ENCODE peak calls at places on chromosomes 2 and 18, in five cellular contexts. Q is ovary, U is K562, E is stomach, C is A549. N is an unnamed sample.

GRCh38 chr2:240434728-240435456 is 571 bp upstream of the GPC1 start:
- DNase-seq in C (peak; percentile 91), Q (peak; percentile 98), E (peak; percentile 93), U (peak; percentile 92), N (peak; percentile 89)

GRCh38 chr2:70596739-70597138 is 43.1 kb upstream of the TGFA start:
- DNase-seq in Q (no peak), E (no peak), C (no peak), U (no peak), N (no peak)

GRCh38 chr2:59312022-59312421 is 1070.9 kb upstream of the FANCL start:
- DNase-seq in U (no peak), E (no peak), Q (no peak), C (no peak), N (no peak)

GRCh38 chr18:75464356-75464755 is 36.9 kb upstream of the SMIM21 start:
- DNase-seq in C (no peak), Q (no peak), E (no peak), U (no peak), N (no peak)

GRCh38 chr2:162014751-162015150 is 59.3 kb downstream of the DPP4 start:
- DNase-seq in C (no peak), E (no peak), U (no peak), Q (no peak), N (no peak)

GRCh38 chr2:240377366-240377765 is 58.1 kb upstream of the GPC1 start:
- DNase-seq in Q (no peak), U (no peak), C (no peak), E (no peak), N (no peak)

GRCh38 chr2:171652411-171652775 is 34.9 kb upstream of the DYNC1I2 start:
- DNase-seq in U (no peak), E (no peak), C (no peak), Q (no peak), N (no peak)

GRCh38 chr18:50194623-50195532 is at the start of gene MYO5B:
- DNase-seq in C (peak; percentile 13), Q (no peak), E (peak; percentile 91), U (peak; percentile 81), N (no peak)

GRCh38 chr2:240922982-240923537 is 16.9 kb downstream of the CROCC2 start:
- DNase-seq in Q (peak; percentile 12), E (peak; percentile 18), C (no peak), U (no peak), N (no peak)

GRCh38 chr2:233817305-233817980 is 36.9 kb downstream of the HJURP start:
- DNase-seq in U (no peak), C (no peak), Q (no peak), E (peak; percentile 20), N (no peak)

DNA sequence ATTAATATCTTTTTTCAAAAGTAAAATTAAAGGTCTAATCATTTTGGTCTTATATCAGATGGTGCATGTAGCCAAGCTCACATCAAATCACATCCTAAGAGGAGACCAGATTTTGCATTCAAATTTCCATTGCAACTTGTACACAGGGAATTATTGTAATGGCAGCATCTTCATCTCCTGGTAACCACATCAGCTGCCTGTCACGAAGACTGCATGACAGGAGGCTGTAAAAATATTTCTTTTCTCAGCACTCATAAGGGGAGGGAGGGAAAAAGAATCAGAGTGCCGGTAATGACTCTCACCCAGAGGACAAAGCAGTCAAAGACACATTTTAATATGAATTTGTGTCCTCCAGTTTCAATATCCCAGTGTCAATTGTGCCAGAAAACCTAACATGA is 216.7 kb downstream of the TMEM163 start:
- DNase-seq in C (no peak), Q (no peak), U (no peak), E (no peak), N (no peak)
- TF ChIP-seq EP300 in C (no peak), Q (no peak), U (no peak), E (no peak), N (no peak)

GRCh38 chr2:36528274-36528673 is 69.7 kb downstream of the FEZ2 start:
- DNase-seq in Q (no peak), E (no peak), U (no peak), C (no peak), N (no peak)

GRCh38 chr2:36530178-36530982 is 67.6 kb downstream of the FEZ2 start:
- DNase-seq in C (no peak), U (no peak), Q (no peak), E (no peak), N (no peak)

GRCh38 chr2:36534275-36534799 is 63.6 kb downstream of the FEZ2 start:
- DNase-seq in E (no peak), C (no peak), U (no peak), Q (no peak), N (no peak)

GRCh38 chr2:36528761-36529392 is 69.1 kb downstream of the FEZ2 start:
- DNase-seq in Q (no peak), E (no peak), U (no peak), C (no peak), N (no peak)

DNA sequence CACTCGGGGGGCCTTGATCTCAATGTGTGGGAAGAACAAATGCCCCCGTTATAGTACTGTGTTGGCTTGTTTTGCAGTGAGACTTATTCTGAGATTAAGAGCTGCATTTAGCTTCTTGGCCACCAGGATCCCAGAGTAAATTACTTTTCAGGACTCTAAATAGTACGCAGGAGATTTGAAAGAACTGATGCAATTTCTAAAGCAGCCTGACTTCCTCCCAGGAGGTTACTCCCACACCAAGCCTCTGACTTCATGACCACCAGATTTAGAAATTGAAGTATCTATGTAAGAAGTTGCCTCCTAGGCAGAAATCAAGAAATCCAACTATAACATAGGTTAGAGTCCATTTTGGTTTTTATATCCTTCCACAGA is 67.0 kb downstream of the FEZ2 start:
- DNase-seq in Q (no peak), C (no peak), E (no peak), U (no peak), N (no peak)
- TF ChIP-seq CTCF in Q (no peak), C (no peak), E (no peak), U (no peak), N (peak; percentile 10)

DNA sequence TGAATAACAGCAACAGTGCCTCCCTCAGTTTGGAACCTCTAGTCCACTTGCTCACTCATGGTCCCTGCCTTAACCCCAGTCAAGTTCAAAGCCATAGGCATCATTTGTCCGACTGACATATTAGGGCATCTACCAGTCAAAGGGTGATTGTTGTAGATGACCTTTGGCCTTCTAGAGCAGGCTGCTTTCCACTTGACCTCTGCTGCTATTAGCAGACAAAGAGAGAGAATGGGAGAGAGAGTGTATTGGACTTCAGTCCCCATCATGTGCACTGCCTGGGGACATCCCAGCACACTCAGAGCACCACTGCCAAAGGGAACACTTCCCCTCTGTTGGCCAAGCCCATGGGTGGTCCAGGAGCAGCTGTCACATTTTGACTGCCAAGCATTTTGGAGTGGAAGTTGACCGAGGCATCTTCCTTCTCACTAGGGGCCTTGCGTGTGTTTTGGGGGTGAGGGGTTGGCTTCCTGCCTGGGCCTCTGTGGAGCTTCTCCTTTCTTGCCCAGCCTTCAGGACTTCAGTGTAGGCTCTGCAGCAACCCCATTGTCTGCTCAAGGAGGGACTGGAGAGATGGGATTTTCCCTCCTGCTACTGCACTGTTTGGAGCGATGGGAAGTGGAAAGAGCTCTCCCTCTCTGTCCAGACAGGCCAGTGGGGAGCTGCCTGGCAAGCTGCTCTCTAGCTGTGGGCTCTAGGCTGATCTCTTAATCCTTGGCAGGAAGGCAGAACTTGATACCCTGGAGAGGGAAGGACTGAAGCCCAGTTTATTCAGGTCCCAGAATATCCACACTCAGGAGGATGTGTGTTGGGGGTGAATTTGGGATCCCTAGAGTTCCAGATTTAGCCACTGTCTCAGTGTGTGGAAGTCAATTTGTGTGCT is 68.1 kb downstream of the TMEM247 start:
- DNase-seq in U (no peak), Q (no peak), C (no peak), E (no peak), N (peak; percentile 54)
- TF ChIP-seq EP300 in U (no peak), Q (no peak), C (no peak), E (no peak), N (no peak)

GRCh38 chr2:28413152-28413895 is 20.7 kb downstream of the FOSL2 start:
- DNase-seq in U (peak; percentile 19), C (no peak), E (no peak), Q (no peak), N (no peak)
- TF ChIP-seq CTCF in U (no peak), C (no peak), E (no peak), Q (peak; percentile 7), N (no peak)

DNA sequence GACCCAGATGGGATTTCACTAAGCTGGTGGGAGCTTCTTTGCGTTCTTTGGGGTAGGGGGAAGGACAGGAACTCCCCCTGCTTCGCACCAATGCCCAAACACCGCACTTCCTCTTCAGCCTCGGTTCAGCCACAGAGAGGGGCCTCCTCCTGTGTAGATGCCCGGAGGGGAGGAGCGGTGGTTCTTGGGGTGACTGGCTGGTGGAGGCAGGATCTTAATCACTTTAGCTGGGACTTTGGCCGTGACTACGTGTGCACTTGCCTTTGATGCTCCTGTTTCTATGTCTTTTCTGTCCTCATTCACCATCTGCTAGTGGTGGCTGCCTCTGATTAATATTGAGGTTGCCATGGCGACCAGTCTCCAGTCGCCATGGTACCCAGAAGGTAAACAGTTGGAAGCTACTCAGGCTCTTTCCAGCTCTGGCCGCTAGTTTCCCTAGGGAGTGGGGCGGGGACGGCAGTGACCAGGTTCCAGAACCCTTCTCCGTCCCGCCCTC is 1.9 kb downstream of the CNGA3 start:
- DNase-seq in Q (no peak), U (no peak), C (no peak), E (no peak), N (no peak)
- TF ChIP-seq EP300 in Q (no peak), U (no peak), C (no peak), E (no peak), N (no peak)

GRCh38 chr2:237480988-237481387 is 6.1 kb upstream of the MLPH start:
- DNase-seq in E (no peak), U (no peak), Q (no peak), C (no peak), N (no peak)

GRCh38 chr2:237482485-237482884 is 4.6 kb upstream of the MLPH start:
- DNase-seq in U (no peak), E (peak; percentile 91), C (no peak), Q (peak; percentile 84), N (peak; percentile 87)

GRCh38 chr2:237485304-237485703 is 1.7 kb upstream of the MLPH start:
- DNase-seq in U (no peak), Q (no peak), C (no peak), E (no peak), N (no peak)

GRCh38 chr2:237485844-237486243 is 1.2 kb upstream of the MLPH start:
- DNase-seq in Q (no peak), C (no peak), U (no peak), E (no peak), N (no peak)

DNA sequence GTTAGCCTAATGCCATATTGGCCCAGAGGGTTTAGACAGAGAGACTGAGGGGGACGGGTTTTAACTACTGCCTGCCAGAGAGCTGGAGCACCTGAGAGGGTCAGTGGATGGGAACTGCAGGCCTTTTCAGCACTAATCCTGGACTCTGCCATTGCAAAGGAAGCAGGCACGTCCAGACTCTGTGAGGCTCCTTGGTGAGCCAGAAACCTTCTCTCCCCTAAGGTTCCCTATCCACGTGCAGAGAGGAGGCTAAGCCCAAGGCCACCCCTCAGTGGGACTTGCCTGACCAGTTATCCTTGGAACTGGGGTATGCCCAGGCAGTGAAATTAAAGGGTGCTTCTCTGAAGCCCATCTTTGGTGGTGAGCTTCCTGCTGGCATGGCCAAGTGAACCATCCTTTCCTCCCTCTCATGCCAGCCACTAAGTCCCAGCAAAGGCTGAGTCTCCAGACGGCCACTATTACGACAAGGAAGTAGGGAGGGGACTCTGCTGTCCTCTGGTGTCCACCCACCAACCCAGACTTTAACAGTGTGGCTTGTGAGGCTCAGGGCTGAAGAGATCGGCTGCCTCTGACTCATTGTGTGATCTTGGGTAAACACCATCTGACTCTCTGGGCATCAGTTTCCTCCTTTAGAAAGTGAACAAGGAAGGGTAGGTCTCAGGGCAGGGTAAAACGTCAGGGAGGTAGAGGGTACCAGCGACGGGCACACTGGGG is 3.9 kb upstream of the MLPH start:
- DNase-seq in E (peak; percentile 74), Q (no peak), U (no peak), C (peak; percentile 58), N (no peak)
- TF ChIP-seq CTCF in E (no peak), Q (no peak), U (no peak), C (no peak), N (no peak)

GRCh38 chr2:76170856-76171255 is 460.1 kb upstream of the GCFC2 start:
- DNase-seq in E (no peak), C (no peak), Q (no peak), U (no peak), N (no peak)
- TF ChIP-seq EP300 in E (no peak), C (no peak), Q (no peak), U (no peak), N (no peak)